ENCODE peak calls at places on chromosomes 2 and 18, in five cellular contexts. C is body of pancreas, V is BE2C, B is HL-60, U is right lobe of liver. W is an unnamed sample.

GRCh38 chr18:26017929-26018328 is 72.5 kb downstream of the SS18 start:
- DNase-seq in C (no peak), V (no peak), B (no peak), U (no peak), W (no peak)

GRCh38 chr2:128413718-128414341 is 95.2 kb upstream of the HS6ST1 start:
- DNase-seq in C (no peak), V (peak), B (no peak), U (peak), W (no peak)

GRCh38 chr2:114668415-114668814 is 226.0 kb downstream of the DPP10 start:
- DNase-seq in C (no peak), V (no peak), B (no peak), U (no peak), W (no peak)

GRCh38 chr2:149858214-149858613 is 270.6 kb upstream of the MMADHC start:
- DNase-seq in C (no peak), V (no peak), B (no peak), U (no peak), W (no peak)

GRCh38 chr2:166112193-166112605 is 15.6 kb downstream of the SCN1A start:
- DNase-seq in C (no peak), V (no peak), B (no peak), U (no peak), W (no peak)

GRCh38 chr2:120539937-120540718 is 194.2 kb downstream of the INHBB start:
- DNase-seq in C (peak), V (peak), B (no peak), U (peak), W (peak)

GRCh38 chr2:29015701-29016470 is 34.8 kb downstream of the TOGARAM2 start:
- DNase-seq in C (no peak), V (no peak), B (no peak), U (no peak), W (no peak)

GRCh38 chr18:63073481-63073880 is 246.1 kb downstream of the BCL2 start:
- DNase-seq in C (no peak), V (no peak), B (peak), U (no peak), W (no peak)

GRCh38 chr2:159045545-159046454 is 77.4 kb downstream of the TANC1 start:
- DNase-seq in C (no peak), V (no peak), B (no peak), U (no peak), W (peak)

GRCh38 chr2:235613671-235614070 is 119.8 kb downstream of the AGAP1 start:
- DNase-seq in C (no peak), V (no peak), B (no peak), U (no peak), W (no peak)

GRCh38 chr2:37456479-37456878 is 112.0 kb downstream of the QPCT start:
- DNase-seq in C (no peak), V (no peak), B (peak), U (no peak), W (no peak)

GRCh38 chr18:72830109-72830508 is 37.7 kb downstream of the NETO1 start:
- DNase-seq in C (no peak), V (no peak), B (no peak), U (no peak), W (no peak)

GRCh38 chr2:79982445-79982844 is 322.1 kb downstream of the LRRTM1 start:
- DNase-seq in C (no peak), V (peak), B (peak), U (no peak), W (no peak)

GRCh38 chr2:56053679-56054078 is 130.1 kb upstream of the EFEMP1 start:
- DNase-seq in C (no peak), V (no peak), B (no peak), U (no peak), W (no peak)

GRCh38 chr2:84906108-84906899 is 848 bp downstream of the TMSB10 start:
- DNase-seq in C (no peak), V (peak), B (no peak), U (peak), W (no peak)

DNA sequence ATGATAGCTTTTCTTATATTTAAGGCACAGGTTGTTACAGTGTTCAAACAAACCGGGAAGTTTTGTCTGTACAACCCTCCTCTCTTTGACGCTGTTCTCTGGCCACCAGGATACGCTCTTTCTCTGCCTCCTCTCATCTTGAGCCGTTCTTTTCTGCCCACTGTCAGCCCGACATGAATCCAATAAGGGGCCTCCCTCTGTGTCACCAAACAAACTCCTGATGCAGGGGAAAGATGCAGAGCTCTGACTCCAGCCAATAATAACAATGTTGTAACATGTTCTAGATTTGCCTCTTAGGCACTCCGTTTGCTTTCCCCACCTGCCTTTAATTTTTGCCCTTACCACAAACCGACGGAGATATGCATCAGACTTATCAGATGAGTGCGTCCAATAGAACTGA is 449.3 kb downstream of the SLC4A3 start:
- DNase-seq in C (no peak), V (no peak), B (no peak), U (no peak), W (peak)
- TF ChIP-seq CTCF in C (no peak), V (peak), B (no peak), U (no peak), W (peak)

GRCh38 chr2:11688222-11689069 is 18.5 kb upstream of the NTSR2 start:
- DNase-seq in C (peak), V (peak), B (peak), U (peak), W (peak)

GRCh38 chr2:11685906-11686470 is 16.0 kb upstream of the NTSR2 start:
- DNase-seq in C (peak), V (no peak), B (no peak), U (no peak), W (no peak)

GRCh38 chr2:11691071-11691660 is 21.2 kb upstream of the NTSR2 start:
- DNase-seq in C (peak), V (no peak), B (peak), U (no peak), W (no peak)

GRCh38 chr2:11684894-11685460 is 15.0 kb upstream of the NTSR2 start:
- DNase-seq in C (no peak), V (no peak), B (no peak), U (no peak), W (no peak)

DNA sequence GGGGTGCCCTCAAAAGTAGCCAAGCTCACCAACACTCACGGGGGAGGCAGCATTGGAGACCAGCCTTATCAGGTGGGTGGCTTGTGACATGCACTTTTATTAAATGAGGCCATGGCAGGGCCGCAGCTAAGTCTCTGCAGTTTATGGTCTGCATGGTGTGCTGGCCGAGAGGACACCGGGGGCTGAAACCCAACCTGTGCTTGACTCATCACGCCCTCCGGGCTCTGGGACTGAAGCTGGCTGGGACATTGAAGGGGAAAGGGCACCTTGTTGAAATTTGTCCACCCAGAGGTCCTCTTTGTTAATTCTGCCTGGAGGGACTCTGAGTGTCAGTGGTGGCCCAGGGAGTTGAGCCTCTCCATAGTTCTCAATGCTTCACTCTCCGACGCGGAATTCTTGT is 17.7 kb upstream of the NTSR2 start:
- DNase-seq in C (peak), V (no peak), B (no peak), U (no peak), W (no peak)
- H3K4me3 ChIP-seq in C (no peak), V (no peak), B (no peak), U (no peak), W (no peak)

GRCh38 chr2:178860551-178860950 is 53.3 kb upstream of the TTN start:
- DNase-seq in C (peak), V (no peak), B (no peak), U (no peak), W (no peak)
- TF ChIP-seq CTCF in C (peak), V (no peak), B (no peak), U (no peak), W (no peak)

DNA sequence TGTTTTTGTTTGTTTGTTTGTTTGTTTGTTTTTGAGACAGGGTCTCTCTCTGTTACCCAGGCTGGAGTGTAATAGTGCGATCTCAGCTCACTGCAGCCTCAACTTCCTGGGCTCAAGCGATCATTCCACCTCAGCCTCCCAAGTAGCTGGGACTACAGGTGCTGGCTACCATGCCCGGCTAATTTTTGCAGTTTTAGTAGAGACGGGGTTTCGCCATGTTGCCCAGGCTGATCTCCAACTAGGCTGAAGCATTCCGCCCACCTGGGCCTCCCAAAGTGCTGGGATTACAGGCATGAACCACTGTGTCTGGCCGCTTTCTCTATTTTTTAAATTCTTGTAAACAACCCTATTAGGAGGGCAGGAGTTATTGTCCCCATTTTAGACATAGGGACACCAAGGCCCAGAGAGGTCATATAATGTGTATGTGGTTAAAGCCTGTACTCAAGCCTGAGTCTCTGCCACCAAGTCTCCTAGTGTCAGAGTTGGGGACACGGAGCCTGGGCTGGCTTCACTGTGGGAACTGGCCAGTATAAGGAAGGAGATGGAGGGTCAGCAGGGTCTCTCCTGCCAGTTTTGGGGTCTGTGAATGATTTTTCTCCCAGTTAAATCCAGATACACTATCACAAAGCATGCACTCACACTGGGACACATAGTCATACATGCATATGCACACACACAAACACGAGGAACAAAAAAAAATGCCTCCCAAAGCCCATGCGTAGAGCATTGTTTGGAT is 27.5 kb upstream of the MCFD2 start:
- DNase-seq in C (no peak), V (no peak), B (no peak), U (no peak), W (no peak)
- H3K4me3 ChIP-seq in C (no peak), V (no peak), B (peak), U (no peak), W (peak)